ENCODE peak calls at places on chromosome 22, in seven cellular contexts. T is cardiac muscle cell, C is brain microvascular endothelial cell, R is IMR-90, J is GM12865, W is psoas muscle, Y is GM10248. O is an unnamed sample.

GRCh38 chr22:23499845-23500500 is 80.1 kb downstream of the IGLL1 start:
- DNase-seq in C (no peak), R (no peak), T (no peak), W (no peak), Y (no peak), J (no peak), O (no peak)

GRCh38 chr22:18122254-18122554 is 11.6 kb downstream of the TUBA8 start:
- DNase-seq in T (no peak), C (no peak), Y (peak; percentile 10), J (no peak), W (no peak), R (no peak), O (no peak)

GRCh38 chr22:38872831-38873248 is 824 bp upstream of the CBX6 start:
- DNase-seq in J (no peak), C (no peak), R (peak; percentile 32), W (peak; percentile 67), T (peak; percentile 58), Y (no peak), O (no peak)

GRCh38 chr22:22520020-22520656 is at the start of gene ZNF280A:
- DNase-seq in Y (no peak), W (no peak), J (no peak), C (peak; percentile 1), R (no peak), T (peak; percentile 48), O (no peak)

GRCh38 chr22:20866716-20867115 is 7.9 kb downstream of the SNAP29 start:
- DNase-seq in W (no peak), J (no peak), Y (no peak), R (peak; percentile 28), T (no peak), C (no peak), O (no peak)

GRCh38 chr22:23215294-23216204 is 35.2 kb downstream of the BCR start:
- DNase-seq in T (peak; percentile 25), W (no peak), C (no peak), R (peak; percentile 64), Y (no peak), J (no peak), O (no peak)

GRCh38 chr22:45469573-45470383 is 32.9 kb upstream of the FBLN1 start:
- DNase-seq in Y (no peak), J (no peak), W (no peak), R (no peak), T (peak; percentile 42), C (no peak), O (no peak)

GRCh38 chr22:38718414-38718813 is 12.7 kb downstream of the GTPBP1 start:
- DNase-seq in R (peak; percentile 81), W (peak; percentile 69), J (no peak), Y (no peak), T (peak; percentile 80), C (peak; percentile 72), O (no peak)

GRCh38 chr22:20429254-20430100 is 8.1 kb downstream of the SCARF2 start:
- DNase-seq in R (no peak), Y (peak; percentile 91), T (no peak), W (no peak), C (no peak), J (peak; percentile 73), O (no peak)

GRCh38 chr22:39871008-39871798 is 22.4 kb downstream of the ENTHD1 start:
- DNase-seq in T (no peak), W (no peak), Y (no peak), C (no peak), J (no peak), R (no peak), O (no peak)

GRCh38 chr22:37032134-37032534 is 12.6 kb downstream of the MPST start:
- DNase-seq in T (no peak), C (no peak), W (no peak), R (no peak), J (no peak), Y (no peak), O (no peak)

GRCh38 chr22:26894766-26895485 is 237.5 kb downstream of the MIAT start:
- DNase-seq in J (no peak), R (peak; percentile 92), T (peak; percentile 78), C (peak; percentile 91), Y (no peak), W (no peak), O (peak; percentile 86)

GRCh38 chr22:21713428-21714058 is 22.1 kb downstream of the YPEL1 start:
- DNase-seq in C (no peak), T (no peak), W (no peak), J (no peak), R (no peak), Y (no peak), O (no peak)

GRCh38 chr22:36977947-36978660 is 41.1 kb downstream of the TST start:
- DNase-seq in R (peak; percentile 76), T (peak; percentile 93), J (peak; percentile 91), Y (peak; percentile 95), W (peak; percentile 90), C (peak; percentile 73), O (peak; percentile 22)

GRCh38 chr22:36773935-36774334 is 2.0 kb downstream of the IFT27 start:
- DNase-seq in W (no peak), C (peak; percentile 19), T (peak; percentile 57), J (no peak), Y (no peak), R (peak; percentile 49), O (no peak)

DNA sequence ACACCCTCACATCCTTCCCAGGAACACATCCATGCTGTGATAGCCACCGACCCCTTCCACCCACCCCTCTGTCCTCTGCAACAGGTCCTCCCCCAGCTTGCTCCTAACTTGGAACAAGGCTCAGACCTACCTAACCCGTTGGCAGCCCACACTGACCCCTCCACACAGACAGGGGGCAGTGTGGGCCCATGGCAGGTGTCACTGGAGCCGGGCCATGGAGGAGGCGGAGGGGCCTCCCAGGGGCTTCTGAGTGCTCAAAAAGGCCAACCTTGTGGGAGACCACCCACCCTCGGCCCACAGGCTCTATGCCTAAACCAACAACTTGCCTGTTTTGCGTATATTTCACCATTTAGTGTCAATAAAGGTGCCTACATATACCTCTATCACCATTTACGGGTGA is 57.0 kb downstream of the CERK start:
- DNase-seq in R (no peak), Y (peak; percentile 67), T (no peak), C (no peak), J (peak; percentile 55), W (no peak), O (no peak)
- TF ChIP-seq CTCF in R (peak; percentile 9), Y (peak; percentile 26), T (peak; percentile 25), C (peak; percentile 55), J (peak; percentile 67), W (peak; percentile 17), O (no peak)

GRCh38 chr22:31846161-31847115 is 92.6 kb downstream of the DEPDC5 start:
- DNase-seq in R (peak; percentile 96), J (peak; percentile 29), T (peak; percentile 78), C (peak; percentile 68), W (no peak), Y (peak; percentile 51), O (no peak)
- TF ChIP-seq CTCF in R (peak; percentile 21), J (peak; percentile 38), T (peak; percentile 38), C (peak; percentile 74), W (no peak), Y (peak; percentile 32), O (peak; percentile 32)

GRCh38 chr22:24944224-24944937 is 2.1 kb downstream of the LHFPL7 start:
- DNase-seq in T (no peak), Y (no peak), C (no peak), J (no peak), W (no peak), R (no peak), O (no peak)
- TF ChIP-seq CTCF in T (no peak), Y (no peak), C (no peak), J (no peak), W (no peak), R (no peak), O (no peak)

DNA sequence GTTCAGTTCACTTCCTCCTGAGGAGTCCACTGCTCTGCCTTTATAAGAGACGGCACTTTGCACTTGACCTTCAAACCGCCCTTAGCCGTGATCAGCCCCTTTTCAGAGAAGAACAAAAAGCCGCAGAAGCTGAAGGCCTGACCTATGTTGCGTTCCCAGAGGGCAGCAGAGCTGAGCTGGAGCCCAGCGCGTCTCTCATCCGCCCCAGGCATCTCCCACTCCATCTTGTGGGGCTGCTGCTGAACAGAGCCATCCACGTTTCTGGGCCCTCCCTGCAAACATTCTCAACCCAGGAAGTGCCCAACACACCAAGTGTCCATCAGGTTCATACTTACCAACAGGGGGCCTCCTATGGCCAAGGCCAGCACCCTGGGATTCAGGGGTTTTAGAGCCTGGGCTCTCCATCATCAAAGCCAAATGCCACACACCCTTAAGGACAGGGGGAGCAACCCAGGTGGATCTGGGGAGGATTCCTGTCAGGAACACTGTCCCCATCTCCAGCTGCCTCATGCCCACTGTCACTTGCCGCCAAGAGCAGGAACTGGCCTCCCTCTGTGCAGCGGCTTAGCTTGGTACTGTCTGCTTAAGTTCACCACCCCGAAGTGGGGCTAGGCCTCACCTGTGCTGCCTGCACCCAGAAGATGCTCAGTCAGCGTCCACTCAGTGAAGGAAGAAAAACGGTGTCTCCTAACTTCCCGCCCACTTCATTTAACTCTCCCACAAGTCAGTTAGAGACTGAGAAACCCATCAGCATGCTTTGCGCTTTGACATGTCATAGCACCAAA is 16.0 kb upstream of the EFCAB6 start:
- DNase-seq in J (no peak), C (no peak), T (no peak), R (no peak), Y (no peak), W (no peak), O (no peak)
- TF ChIP-seq CTCF in J (no peak), C (peak; percentile 37), T (no peak), R (peak; percentile 20), Y (no peak), W (no peak), O (peak; percentile 23)

GRCh38 chr22:30946354-30946753 is 22.2 kb downstream of the MORC2 start:
- DNase-seq in R (no peak), J (no peak), W (no peak), T (no peak), Y (no peak), C (no peak), O (no peak)

GRCh38 chr22:30948930-30949342 is 19.6 kb downstream of the MORC2 start:
- DNase-seq in C (no peak), T (no peak), J (no peak), W (no peak), Y (no peak), R (peak; percentile 72), O (no peak)

GRCh38 chr22:30945653-30946052 is 22.9 kb downstream of the MORC2 start:
- DNase-seq in Y (no peak), R (no peak), J (no peak), C (no peak), T (no peak), W (no peak), O (no peak)

GRCh38 chr22:30947821-30948454 is 20.6 kb downstream of the MORC2 start:
- DNase-seq in Y (no peak), J (peak; percentile 36), C (peak; percentile 9), W (no peak), T (peak; percentile 78), R (peak; percentile 70), O (peak; percentile 13)

DNA sequence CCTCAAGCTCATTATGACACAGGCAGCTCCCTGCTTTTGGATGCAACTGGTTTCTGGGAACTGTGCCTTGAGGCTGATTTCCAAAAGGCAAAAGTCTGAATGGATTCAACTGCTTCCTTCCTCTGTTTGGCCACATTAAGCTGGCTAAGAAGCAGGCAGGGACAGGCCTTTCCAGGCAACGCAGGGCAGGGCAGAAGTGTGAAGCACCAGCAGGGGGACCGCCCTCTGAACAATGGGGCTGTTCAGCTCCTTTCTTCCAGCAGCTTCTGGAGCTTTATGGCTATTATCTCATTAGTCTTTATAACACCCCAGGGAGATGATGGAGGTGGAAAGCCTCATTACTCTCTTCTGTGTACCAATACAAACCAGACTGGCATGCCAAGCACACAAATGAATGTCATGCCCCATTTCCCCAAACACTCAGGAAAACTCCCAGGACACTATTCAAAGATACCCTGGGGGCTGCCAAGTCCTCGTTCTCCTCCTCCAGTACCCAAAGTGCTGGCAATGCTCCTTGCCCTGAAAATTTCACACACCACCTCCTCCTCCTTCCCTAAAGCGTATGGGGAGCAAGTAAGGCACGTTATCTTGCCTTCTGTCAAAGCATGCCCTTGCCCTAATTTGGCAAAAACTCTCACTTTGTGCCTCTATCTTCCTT is 21.3 kb downstream of the MORC2 start:
- DNase-seq in W (no peak), C (no peak), J (no peak), T (no peak), R (no peak), Y (no peak), O (no peak)
- TF ChIP-seq CTCF in W (no peak), C (no peak), J (no peak), T (no peak), R (no peak), Y (no peak), O (peak; percentile 3)